ENCODE peak calls at places on chromosome 13, in nine cellular contexts. E is left cardiac atrium; B is cardiac septum; A is stimulated activated CD8-positive, alpha-beta memory T cell treated with anti-CD3 and anti-CD28 coated beads, Interleukin-4, amount 100 ng/mL, for 1 hour; I is NCI-H187; V is Caco-2; X is breast epithelium; U is cardiac fibroblast; O is hippocampal formation. M is an unnamed sample.

GRCh38 chr13:24307211-24308067 is 1.9 kb upstream of the C1QTNF9 start:
- DNase-seq in V (no peak), O (no peak), E (peak), X (no peak), B (no peak), I (no peak), U (peak), A (no peak), M (no peak)

GRCh38 chr13:35475960-35476943 is at the start of gene MAB21L1:
- DNase-seq in O (peak), U (peak), V (no peak), E (peak), B (no peak), A (no peak), X (no peak), I (peak), M (peak)

GRCh38 chr13:98454389-98454881 is 122.5 kb downstream of the STK24 start:
- DNase-seq in U (peak), B (no peak), I (no peak), A (no peak), V (no peak), O (no peak), X (no peak), E (no peak), M (peak)

GRCh38 chr13:29908411-29908810 is 58.0 kb upstream of the UBL3 start:
- DNase-seq in V (no peak), I (no peak), X (no peak), U (peak), E (no peak), B (no peak), O (no peak), A (no peak), M (peak)

GRCh38 chr13:24092108-24092507 is 68.4 kb upstream of the SPATA13 start:
- DNase-seq in A (no peak), V (no peak), O (no peak), U (no peak), X (no peak), B (no peak), I (no peak), E (no peak), M (no peak)

GRCh38 chr13:59483441-59484116 is 680.1 kb downstream of the DIAPH3 start:
- DNase-seq in U (peak), V (no peak), O (no peak), E (peak), X (no peak), B (no peak), I (no peak), A (no peak), M (no peak)

GRCh38 chr13:102234618-102235017 is 167.2 kb downstream of the FGF14 start:
- DNase-seq in E (no peak), B (no peak), O (no peak), X (no peak), A (no peak), V (no peak), I (no peak), U (no peak), M (no peak)

GRCh38 chr13:93249259-93249917 is 22.8 kb downstream of the GPC6 start:
- DNase-seq in U (peak), A (no peak), E (no peak), X (no peak), I (no peak), B (no peak), O (no peak), V (no peak), M (peak)

GRCh38 chr13:101341464-101341863 is 74.8 kb downstream of the NALCN start:
- DNase-seq in O (no peak), U (no peak), B (no peak), A (no peak), I (no peak), V (no peak), X (no peak), E (no peak), M (no peak)

GRCh38 chr13:50566646-50567045 is 276.8 kb downstream of the DLEU7 start:
- DNase-seq in E (no peak), U (no peak), V (no peak), I (no peak), A (no peak), B (no peak), O (no peak), X (no peak), M (no peak)

GRCh38 chr13:62564770-62565169 is 1149.1 kb upstream of the PCDH20 start:
- DNase-seq in B (no peak), U (no peak), E (no peak), A (no peak), X (no peak), O (no peak), V (no peak), I (no peak), M (no peak)

GRCh38 chr13:57640582-57640981 is 9.0 kb downstream of the PCDH17 start:
- DNase-seq in A (no peak), X (no peak), O (no peak), E (no peak), I (no peak), B (no peak), V (no peak), U (no peak), M (no peak)

GRCh38 chr13:44230071-44230470 is 143.6 kb upstream of the SERP2 start:
- DNase-seq in X (no peak), O (no peak), A (no peak), V (peak), B (no peak), I (no peak), E (no peak), U (no peak), M (no peak)

GRCh38 chr13:88648598-88649373 is 977.6 kb downstream of the SLITRK5 start:
- DNase-seq in X (no peak), I (no peak), E (no peak), A (no peak), V (no peak), U (no peak), O (no peak), B (no peak), M (no peak)

GRCh38 chr13:45373116-45373606 is 32.2 kb upstream of the TPT1 start:
- DNase-seq in O (no peak), I (no peak), X (no peak), A (no peak), V (no peak), B (no peak), E (no peak), U (no peak), M (no peak)